ENCODE peak calls at places on chromosomes 16 and 17, in seven cellular contexts. Z, X, W, Y, C, R and M are unnamed samples.

GRCh38 chr17:62150471-62150870 is 85.4 kb upstream of the MED13 start:
- DNase-seq in Z (no peak), X (no peak), W (no peak), Y (no peak), C (no peak), R (no peak), M (no peak)

GRCh38 chr16:25838724-25839186 is 147.0 kb downstream of the HS3ST4 start:
- DNase-seq in Z (no peak), X (peak; percentile 38), W (no peak), Y (peak; percentile 44), C (peak; percentile 27), R (no peak), M (no peak)

GRCh38 chr17:6638046-6638908 is 2.2 kb downstream of the KIAA0753 start:
- DNase-seq in Z (no peak), X (no peak), W (no peak), Y (no peak), C (no peak), R (no peak), M (no peak)

GRCh38 chr17:46071796-46072195 is 72.7 kb downstream of the STH start:
- DNase-seq in Z (no peak), X (no peak), W (no peak), Y (no peak), C (no peak), R (no peak), M (no peak)

GRCh38 chr17:40121191-40121885 is 433 bp upstream of the MSL1 start:
- DNase-seq in Z (peak; percentile 43), X (peak; percentile 62), W (peak; percentile 58), Y (no peak), C (no peak), R (peak; percentile 82), M (no peak)

GRCh38 chr16:67233596-67233995 is 6.7 kb downstream of the TMEM208 start:
- DNase-seq in Z (no peak), X (no peak), W (no peak), Y (no peak), C (no peak), R (no peak), M (no peak)

GRCh38 chr16:85755929-85756768 is 5.3 kb upstream of the C16orf74 start:
- DNase-seq in Z (no peak), X (no peak), W (no peak), Y (no peak), C (no peak), R (no peak), M (no peak)

GRCh38 chr17:41393294-41393693 is 4.1 kb downstream of the KRT31 start:
- DNase-seq in Z (no peak), X (no peak), W (peak; percentile 29), Y (no peak), C (no peak), R (no peak), M (no peak)

GRCh38 chr17:42329025-42329976 is 41.0 kb downstream of the STAT5A start:
- DNase-seq in Z (no peak), X (no peak), W (no peak), Y (no peak), C (no peak), R (no peak), M (no peak)

GRCh38 chr16:75296606-75297005 is 45.2 kb upstream of the BCAR1 start:
- DNase-seq in Z (peak; percentile 15), X (no peak), W (peak; percentile 21), Y (no peak), C (no peak), R (no peak), M (no peak)

GRCh38 chr16:31215287-31216115 is 1.4 kb downstream of the PYDC1 start:
- DNase-seq in Z (no peak), X (no peak), W (peak; percentile 62), Y (peak; percentile 69), C (peak; percentile 63), R (peak; percentile 44), M (no peak)

GRCh38 chr16:53207810-53208752 is 153.3 kb downstream of the CHD9 start:
- DNase-seq in Z (peak; percentile 44), X (peak; percentile 21), W (no peak), Y (peak; percentile 86), C (peak; percentile 19), R (peak; percentile 28), M (no peak)

GRCh38 chr17:45368661-45369060 is 51.8 kb upstream of the MAP3K14 start:
- DNase-seq in Z (no peak), X (no peak), W (no peak), Y (no peak), C (no peak), R (no peak), M (no peak)

GRCh38 chr17:47894498-47895253 is 1.4 kb upstream of the SP2 start:
- DNase-seq in Z (no peak), X (no peak), W (no peak), Y (no peak), C (no peak), R (no peak), M (no peak)

GRCh38 chr17:74777884-74778490 is 1.8 kb upstream of the NAT9 start:
- DNase-seq in Z (no peak), X (no peak), W (no peak), Y (no peak), C (no peak), R (no peak), M (no peak)

GRCh38 chr17:40910441-40910841 is 25.4 kb upstream of the KRT20 start:
- DNase-seq in Z (no peak), X (no peak), W (no peak), Y (no peak), C (no peak), R (no peak), M (no peak)